ENCODE peak calls at places on chromosome 16, in four cellular contexts. F is right lobe of liver, S is SHP77, E is NCI-H460. I is an unnamed sample.

GRCh38 chr16:3503513-3503912 is 2.7 kb downstream of the CLUAP1 start:
- DNase-seq in E (no peak), S (no peak), F (peak), I (no peak)

GRCh38 chr16:70738083-70738977 is 52.5 kb upstream of the MTSS2 start:
- DNase-seq in S (peak), F (peak), E (peak), I (peak)

GRCh38 chr16:15970743-15971434 is 21.5 kb downstream of the ABCC1 start:
- DNase-seq in S (no peak), F (no peak), E (no peak), I (no peak)

GRCh38 chr16:4373909-4374742 is 2.5 kb downstream of the VASN start:
- DNase-seq in F (peak), S (no peak), E (no peak), I (peak)

GRCh38 chr16:9545500-9546437 is 454.3 kb downstream of the HAPSTR1 start:
- DNase-seq in S (no peak), F (no peak), E (no peak), I (no peak)

GRCh38 chr16:47732122-47732805 is 271.1 kb downstream of the PHKB start:
- DNase-seq in S (no peak), F (no peak), E (no peak), I (no peak)

GRCh38 chr16:84052071-84052622 is 9.6 kb upstream of the SLC38A8 start:
- DNase-seq in S (no peak), F (peak), E (no peak), I (no peak)

GRCh38 chr16:49696414-49697101 is 159.4 kb downstream of the ZNF423 start:
- DNase-seq in E (no peak), F (no peak), S (no peak), I (no peak)

GRCh38 chr16:57613514-57613913 is 14.9 kb upstream of the ADGRG1 start:
- DNase-seq in S (no peak), F (no peak), E (no peak), I (no peak)

GRCh38 chr16:529012-529575 is 1.6 kb downstream of the CAPN15 start:
- DNase-seq in E (no peak), S (no peak), F (no peak), I (no peak)

GRCh38 chr16:8943001-8943763 is 20.5 kb downstream of the USP7 start:
- DNase-seq in S (no peak), F (no peak), E (no peak), I (no peak)

I was measured in T47D.